ENCODE peak calls at places on chromosomes 2 and 18, in nine cellular contexts. V is SJSA1, D is right lobe of liver, C is stomach, T is cardiac muscle cell, F is colonic mucosa, L is A673, W is fibroblast of lung, J is tibial artery. E is an unnamed sample.

GRCh38 chr2:70523996-70524965 is 29.3 kb downstream of the TGFA start:
- DNase-seq in C (peak; percentile 81), J (no peak), V (peak; percentile 55), W (no peak), D (peak; percentile 61), F (peak; percentile 67), T (no peak), L (no peak), E (peak; percentile 85)

GRCh38 chr18:57497372-57498294 is 62.5 kb downstream of the ONECUT2 start:
- DNase-seq in C (no peak), J (no peak), T (peak; percentile 44), W (no peak), V (no peak), F (no peak), L (no peak), D (no peak), E (no peak)

GRCh38 chr2:1236596-1236995 is 176.7 kb upstream of the TPO start:
- DNase-seq in C (no peak), D (no peak), J (no peak), F (no peak), L (no peak), V (no peak), W (no peak), T (no peak), E (no peak)

GRCh38 chr2:198309081-198309480 is 504.7 kb downstream of the PLCL1 start:
- DNase-seq in J (no peak), V (no peak), L (no peak), F (no peak), C (no peak), D (no peak), W (no peak), T (no peak), E (no peak)

GRCh38 chr2:43109261-43109743 is 117.1 kb downstream of the ZFP36L2 start:
- DNase-seq in W (no peak), J (peak; percentile 51), V (no peak), C (no peak), F (no peak), D (no peak), L (no peak), T (no peak), E (no peak)

GRCh38 chr2:86646865-86647264 is 23.2 kb upstream of the RNF103 start:
- DNase-seq in T (no peak), W (no peak), D (no peak), L (no peak), V (no peak), F (no peak), J (no peak), C (no peak), E (no peak)

GRCh38 chr2:66433945-66434678 is 813 bp upstream of the MEIS1 start:
- DNase-seq in V (peak; percentile 85), W (peak; percentile 76), L (peak; percentile 83), C (peak; percentile 69), J (peak; percentile 77), F (no peak), T (peak; percentile 69), D (peak; percentile 75), E (peak; percentile 69)

GRCh38 chr2:119177171-119177837 is 18.8 kb upstream of the C1QL2 start:
- DNase-seq in V (no peak), T (no peak), W (no peak), C (no peak), D (no peak), J (no peak), F (no peak), L (no peak), E (no peak)

GRCh38 chr2:190581997-190582396 is 47.5 kb upstream of the NEMP2 start:
- DNase-seq in V (no peak), W (no peak), D (no peak), T (no peak), C (no peak), F (no peak), J (no peak), L (no peak), E (no peak)

GRCh38 chr2:10709290-10709939 is 12.0 kb upstream of the ATP6V1C2 start:
- DNase-seq in F (peak; percentile 33), L (peak; percentile 43), W (no peak), V (no peak), T (peak; percentile 37), C (no peak), J (no peak), D (no peak), E (no peak)

GRCh38 chr2:3563521-3563976 is 5.4 kb upstream of the RNASEH1 start:
- DNase-seq in D (no peak), C (no peak), T (no peak), W (no peak), J (no peak), L (no peak), F (no peak), V (no peak), E (no peak)

GRCh38 chr2:232432598-232433184 is 23.3 kb upstream of the ALPI start:
- DNase-seq in J (peak; percentile 53), C (no peak), W (no peak), T (no peak), V (no peak), D (no peak), F (peak; percentile 17), L (no peak), E (no peak)

GRCh38 chr18:47587587-47587986 is 336.1 kb upstream of the SKOR2 start:
- DNase-seq in J (no peak), L (no peak), T (no peak), V (no peak), F (no peak), C (peak; percentile 85), D (no peak), W (no peak), E (peak; percentile 49)

GRCh38 chr2:195331124-195331523 is 325.9 kb upstream of the SLC39A10 start:
- DNase-seq in L (no peak), F (peak; percentile 58), J (no peak), V (no peak), C (no peak), W (no peak), T (no peak), D (no peak), E (no peak)

GRCh38 chr2:36453652-36454051 is 98.1 kb downstream of the CRIM1 start:
- DNase-seq in F (no peak), T (no peak), V (no peak), L (no peak), J (no peak), W (peak; percentile 47), C (no peak), D (no peak), E (no peak)

GRCh38 chr2:227482638-227483340 is 10.8 kb downstream of the AGFG1 start:
- DNase-seq in T (no peak), W (peak; percentile 47), C (no peak), F (no peak), J (no peak), L (no peak), D (no peak), V (no peak), E (no peak)

GRCh38 chr2:165872101-165872791 is 78.2 kb upstream of the GALNT3 start:
- DNase-seq in W (no peak), F (no peak), J (no peak), L (no peak), D (no peak), T (no peak), C (no peak), V (no peak), E (no peak)

GRCh38 chr2:216478151-216478550 is 20.5 kb upstream of the RPL37A start:
- DNase-seq in D (no peak), T (no peak), W (peak; percentile 43), V (peak; percentile 80), F (no peak), L (peak; percentile 70), J (no peak), C (no peak), E (peak; percentile 15)
- H3K27ac ChIP-seq in D (no peak overlapping the region), T (no peak overlapping the region), W (no peak overlapping the region), V (peak overlapping the region; percentile 41), F (no peak overlapping the region), L (no peak overlapping the region), J (no peak overlapping the region), C (no peak overlapping the region), E (no peak overlapping the region)

DNA sequence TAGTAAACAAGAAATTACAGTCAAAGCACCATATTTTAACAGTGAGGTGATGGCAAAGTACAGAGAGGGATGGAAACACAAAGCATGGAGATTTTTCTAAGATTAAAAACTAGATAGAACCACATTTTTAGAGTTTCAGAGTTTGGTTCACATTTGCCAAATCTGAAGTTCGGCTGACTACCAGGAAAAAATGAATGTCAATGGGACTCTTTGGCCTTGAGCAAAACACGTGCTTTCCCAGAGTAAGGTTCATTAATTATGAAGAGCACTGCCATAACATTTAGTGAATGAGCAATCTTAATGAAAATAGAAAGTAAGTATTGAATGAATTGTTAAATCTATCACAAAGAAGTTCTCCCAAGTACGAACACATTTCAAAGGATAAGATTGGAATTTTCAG is 571.2 kb upstream of the VRK2 start:
- DNase-seq in T (no peak), F (no peak), W (no peak), J (no peak), D (no peak), L (no peak), V (no peak), C (no peak), E (no peak)
- H3K4me3 ChIP-seq in T (no peak overlapping the region), F (no peak overlapping the region), W (no peak overlapping the region), J (no peak overlapping the region), D (no peak overlapping the region), L (no peak overlapping the region), V (no peak overlapping the region), C (no peak overlapping the region), E (no peak overlapping the region)

GRCh38 chr18:75839041-75839440 is 411.5 kb upstream of the SMIM21 start:
- DNase-seq in D (no peak), T (no peak), L (no peak), C (no peak), V (no peak), J (no peak), F (no peak), W (no peak), E (no peak)

GRCh38 chr18:75837316-75837715 is 409.8 kb upstream of the SMIM21 start:
- DNase-seq in T (no peak), D (no peak), F (no peak), J (no peak), V (no peak), C (no peak), W (no peak), L (no peak), E (no peak)

GRCh38 chr18:75844102-75844604 is 416.6 kb upstream of the SMIM21 start:
- DNase-seq in V (no peak), T (no peak), L (no peak), J (no peak), F (no peak), W (no peak), C (no peak), D (no peak), E (no peak)

GRCh38 chr18:75836516-75836915 is 409.0 kb upstream of the SMIM21 start:
- DNase-seq in J (no peak), V (no peak), T (no peak), W (no peak), C (no peak), L (no peak), D (no peak), F (no peak), E (no peak)

GRCh38 chr18:75840131-75840530 is 412.6 kb upstream of the SMIM21 start:
- DNase-seq in J (no peak), W (no peak), D (no peak), C (no peak), L (no peak), V (no peak), T (no peak), F (no peak), E (no peak)
- H3K27ac ChIP-seq in J (no peak overlapping the region), W (no peak overlapping the region), D (no peak overlapping the region), C (no peak overlapping the region), L (no peak overlapping the region), V (no peak overlapping the region), T (no peak overlapping the region), F (no peak overlapping the region), E (no peak overlapping the region)

DNA sequence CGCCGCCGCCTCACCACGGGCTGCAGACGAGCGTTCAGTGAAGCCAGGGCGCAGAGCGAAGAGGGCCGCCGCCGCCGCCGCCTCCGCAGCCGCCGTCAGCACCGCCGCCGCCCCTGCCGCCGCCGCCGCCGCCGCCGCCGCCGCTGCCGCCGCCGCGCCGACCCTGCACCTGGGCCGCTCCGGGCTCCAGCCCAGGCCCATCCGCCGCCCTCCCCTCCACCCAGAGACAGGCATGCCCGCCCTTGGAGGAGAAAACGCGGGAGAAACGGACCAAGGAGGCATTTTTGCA is 3.0 kb downstream of the POU3F3 start:
- DNase-seq in W (no peak), L (no peak), J (no peak), T (no peak), V (no peak), F (no peak), D (no peak), C (no peak), E (no peak)
- H3K4me3 ChIP-seq in W (no peak overlapping the region), L (no peak overlapping the region), J (no peak overlapping the region), T (no peak overlapping the region), V (no peak overlapping the region), F (no peak overlapping the region), D (no peak overlapping the region), C (peak overlapping the region; percentile 43), E (peak overlapping the region; percentile 18)